ENCODE peak calls at places on chromosomes 2 and 18, in ten cellular contexts. S, V, E, N, P, D, Y, Z, C and X are unnamed samples.

GRCh38 chr2:189783451-189783926 is 650 bp downstream of the ORMDL1 start:
- DNase-seq in C (no peak), Y (no peak), N (no peak), S (no peak), E (peak; percentile 68), V (no peak), Z (no peak), D (no peak), P (no peak), X (no peak)

GRCh38 chr2:69113627-69114026 is 100.6 kb downstream of the ANTXR1 start:
- DNase-seq in D (no peak), N (no peak), Y (no peak), C (no peak), S (no peak), V (no peak), Z (no peak), E (peak; percentile 66), P (no peak), X (no peak)

GRCh38 chr2:102386867-102387541 is 31.4 kb downstream of the IL18R1 start:
- DNase-seq in P (no peak), D (no peak), N (no peak), S (no peak), Y (no peak), Z (no peak), E (no peak), V (no peak), C (no peak), X (no peak)

GRCh38 chr2:75416420-75417342 is 144.1 kb downstream of the EVA1A start:
- DNase-seq in P (no peak), D (no peak), E (no peak), V (no peak), C (no peak), S (no peak), Z (no peak), N (no peak), Y (no peak), X (no peak)

GRCh38 chr18:5937086-5937485 is 41.8 kb upstream of the TMEM200C start:
- DNase-seq in S (no peak), P (no peak), V (no peak), E (no peak), C (no peak), Z (no peak), D (no peak), N (no peak), Y (no peak), X (no peak)

GRCh38 chr2:220469201-220469600 is 841.8 kb downstream of the SLC4A3 start:
- DNase-seq in S (no peak), N (no peak), Y (no peak), D (no peak), V (no peak), P (no peak), C (no peak), Z (no peak), E (peak; percentile 52), X (no peak)

GRCh38 chr2:102488063-102488462 is 15.0 kb downstream of the SLC9A4 start:
- DNase-seq in D (no peak), S (peak; percentile 87), C (no peak), P (no peak), Y (no peak), N (no peak), E (peak; percentile 48), Z (no peak), V (no peak), X (no peak)

GRCh38 chr18:49100226-49100968 is 149.6 kb upstream of the SMAD7 start:
- DNase-seq in V (no peak), E (no peak), Z (no peak), C (no peak), D (no peak), N (no peak), S (no peak), Y (no peak), P (no peak), X (no peak)

GRCh38 chr18:40088130-40088529 is 1866.9 kb upstream of the PIK3C3 start:
- DNase-seq in C (no peak), N (no peak), V (no peak), P (no peak), S (no peak), Y (no peak), Z (no peak), D (no peak), E (no peak), X (no peak)

GRCh38 chr18:36544036-36544725 is 246.7 kb downstream of the FHOD3 start:
- DNase-seq in P (no peak), V (no peak), S (peak; percentile 92), Y (no peak), E (no peak), D (no peak), Z (peak; percentile 57), C (no peak), N (no peak), X (no peak)

GRCh38 chr2:120825370-120826259 is 89.9 kb downstream of the GLI2 start:
- DNase-seq in C (no peak), E (peak; percentile 84), P (peak; percentile 53), N (peak; percentile 45), S (peak; percentile 14), Z (no peak), V (peak; percentile 57), Y (no peak), D (no peak), X (peak; percentile 68)

GRCh38 chr18:13393338-13393737 is 174.8 kb downstream of the LDLRAD4 start:
- DNase-seq in Z (no peak), C (no peak), V (no peak), E (no peak), D (no peak), S (no peak), P (no peak), N (no peak), Y (no peak), X (no peak)
- H3K4me3 ChIP-seq in Z (no peak overlapping the region), C (no peak overlapping the region), V (no peak overlapping the region), E (no peak overlapping the region), D (no peak overlapping the region), S (no peak overlapping the region), P (no peak overlapping the region), N (no peak overlapping the region), Y (no peak overlapping the region), X (no peak overlapping the region)

DNA sequence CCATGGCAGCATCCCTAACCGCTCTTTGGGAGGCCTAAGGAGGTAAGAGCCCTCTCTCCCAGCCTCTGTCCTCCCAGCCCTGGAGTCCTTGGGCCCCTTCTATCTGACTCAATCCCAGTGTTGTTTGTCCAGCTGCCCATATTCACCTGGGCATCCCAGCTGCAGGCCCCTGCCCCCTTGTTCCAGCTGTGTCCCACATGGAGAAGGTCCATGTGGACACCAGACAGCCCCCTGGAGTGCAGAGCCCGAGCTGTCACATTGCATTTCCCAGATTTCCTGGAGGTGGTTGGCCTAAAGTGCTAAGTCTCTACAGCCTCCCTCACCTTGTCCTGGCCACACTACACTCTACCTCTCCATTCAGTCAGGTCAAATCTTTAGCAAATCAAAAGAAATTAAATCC is 42.5 kb downstream of the PSD4 start:
- DNase-seq in Y (no peak), P (no peak), N (no peak), V (no peak), Z (no peak), D (no peak), E (no peak), C (no peak), S (no peak), X (no peak)
- H3K4me1 ChIP-seq in Y (peaks cover 32% of the 10 kb centered on the region), P (peaks cover 60% of the 10 kb centered on the region), N (peaks cover 57% of the 10 kb centered on the region), V (peaks cover 11% of the 10 kb centered on the region), Z (no peaks in the 10 kb centered on the region), D (peaks cover 18% of the 10 kb centered on the region), E (peaks cover 19% of the 10 kb centered on the region), C (no peaks in the 10 kb centered on the region), S (peaks cover 30% of the 10 kb centered on the region), X (peaks cover 58% of the 10 kb centered on the region)

GRCh38 chr2:64202206-64202864 is 58.1 kb upstream of the PELI1 start:
- DNase-seq in C (no peak), P (no peak), N (no peak), V (no peak), D (no peak), Z (no peak), E (peak; percentile 28), Y (no peak), S (peak; percentile 52), X (no peak)

GRCh38 chr2:64204716-64205115 is 60.5 kb upstream of the PELI1 start:
- DNase-seq in P (no peak), C (no peak), E (no peak), N (no peak), S (no peak), V (no peak), Y (no peak), D (no peak), Z (no peak), X (no peak)

GRCh38 chr2:64203131-64204005 is 59.1 kb upstream of the PELI1 start:
- DNase-seq in Y (no peak), E (peak; percentile 53), D (no peak), V (no peak), S (peak; percentile 61), P (no peak), Z (no peak), C (no peak), N (no peak), X (no peak)

GRCh38 chr2:64205415-64205814 is 61.2 kb upstream of the PELI1 start:
- DNase-seq in N (no peak), D (no peak), V (no peak), Z (no peak), C (no peak), S (no peak), P (no peak), E (no peak), Y (no peak), X (no peak)

DNA sequence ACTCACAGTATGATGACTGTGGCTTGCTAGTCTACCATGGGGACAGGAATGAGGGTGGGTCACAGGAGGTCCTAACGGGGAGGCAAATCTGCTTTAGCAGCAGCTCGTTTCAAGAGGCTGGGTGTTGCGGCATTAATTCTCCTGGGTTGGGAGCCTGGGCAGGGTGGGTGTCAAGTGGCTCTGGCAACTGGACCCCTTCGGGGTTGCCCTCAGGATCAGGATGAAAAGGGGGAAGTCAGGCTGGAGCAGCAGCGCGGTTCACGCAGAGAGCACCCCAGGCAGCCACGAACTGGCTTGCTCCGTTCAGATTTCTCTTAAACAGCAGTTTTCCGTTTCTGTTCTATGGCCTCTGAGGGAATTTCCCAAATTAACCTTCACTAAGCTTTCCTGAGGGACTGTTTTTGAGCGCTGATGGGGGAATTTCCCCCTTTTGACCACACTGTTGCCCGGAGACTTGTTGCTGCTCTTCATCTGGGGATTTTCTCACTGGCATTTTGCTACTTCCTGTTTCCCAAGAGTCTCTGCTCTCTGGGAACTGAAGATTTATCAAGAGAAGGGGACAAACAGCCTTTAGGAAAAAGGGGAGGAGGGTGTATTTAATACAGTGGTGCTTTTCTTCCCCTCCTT is 59.9 kb upstream of the PELI1 start:
- DNase-seq in Y (no peak), N (peak; percentile 40), E (peak; percentile 37), S (peak; percentile 90), Z (peak; percentile 30), C (peak; percentile 40), V (peak; percentile 85), P (peak; percentile 67), D (no peak), X (peak; percentile 21)
- H3K4me3 ChIP-seq in Y (no peak overlapping the region), N (peak overlapping the region; percentile 31), E (peak overlapping the region; percentile 4), S (no peak overlapping the region), Z (peak overlapping the region; percentile 26), C (peak overlapping the region; percentile 44), V (no peak overlapping the region), P (peak overlapping the region; percentile 25), D (no peak overlapping the region), X (peak overlapping the region; percentile 49)

DNA sequence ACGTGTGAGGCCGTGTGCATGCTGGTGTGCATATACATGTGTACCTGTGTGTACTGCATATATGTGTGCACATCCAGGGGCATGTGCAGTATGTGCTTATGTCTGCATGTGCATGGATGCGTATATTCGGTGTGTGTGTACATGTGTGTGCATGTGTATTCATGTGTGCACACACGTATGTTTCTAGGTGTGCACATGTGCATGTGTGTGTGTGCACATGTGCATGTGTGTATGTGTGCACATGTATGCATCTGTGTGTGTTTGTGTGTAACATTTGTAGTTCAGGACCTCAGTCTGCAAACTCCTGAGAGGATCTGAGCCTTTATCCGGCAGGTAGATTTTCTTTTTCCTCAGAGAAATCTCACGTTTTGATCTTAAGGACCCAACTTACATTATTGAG is 201.7 kb downstream of the SNTG2 start:
- DNase-seq in N (no peak), Y (no peak), D (no peak), E (no peak), S (no peak), V (no peak), Z (no peak), C (no peak), P (no peak), X (no peak)
- H3K4me1 ChIP-seq in N (peaks cover 5% of the 10 kb centered on the region), Y (no peaks in the 10 kb centered on the region), D (no peaks in the 10 kb centered on the region), E (no peaks in the 10 kb centered on the region), S (no peaks in the 10 kb centered on the region), V (no peaks in the 10 kb centered on the region), Z (no peaks in the 10 kb centered on the region), C (no peaks in the 10 kb centered on the region), P (peaks cover 8% of the 10 kb centered on the region), X (peaks cover 8% of the 10 kb centered on the region)